ENCODE peak calls at places on chromosomes 5 and 9, in five cellular contexts. P is BJ, N is sigmoid colon, T is breast epithelium, L is lower lobe of right lung. V is an unnamed sample. For H3K27me3, the result is how much of the 10 kb centered on the place peaks cover.

GRCh38 chr5:133113331-133114061 is 61.7 kb downstream of the HSPA4 start:
- DNase-seq in P (no peak), L (no peak), N (no peak), T (peak), V (no peak)

GRCh38 chr5:180328296-180329137 is 24.6 kb downstream of the GFPT2 start:
- DNase-seq in N (peak), L (peak), T (peak), P (no peak), V (peak)

GRCh38 chr5:93572773-93573626 is 8.0 kb downstream of the NR2F1-AS1 start:
- DNase-seq in T (no peak), L (no peak), N (no peak), P (no peak), V (peak)

GRCh38 chr5:143094087-143094511 is 309.4 kb downstream of the NR3C1 start:
- DNase-seq in L (no peak), P (no peak), T (peak), N (no peak), V (no peak)

GRCh38 chr9:114193090-114193489 is 37.8 kb downstream of the COL27A1 start:
- DNase-seq in L (no peak), T (no peak), P (no peak), N (no peak), V (no peak)

GRCh38 chr9:100011062-100011681 is 87.6 kb downstream of the ERP44 start:
- DNase-seq in N (no peak), P (no peak), L (no peak), T (no peak), V (no peak)

GRCh38 chr9:28234899-28235277 is 661.6 kb upstream of the C9orf72 start:
- DNase-seq in T (peak), N (no peak), P (peak), L (no peak), V (no peak)

GRCh38 chr5:1781726-1782384 is 17.8 kb downstream of the MRPL36 start:
- DNase-seq in T (no peak), L (no peak), P (no peak), N (peak), V (no peak)

GRCh38 chr9:80025131-80025530 is 453.4 kb downstream of the TLE4 start:
- DNase-seq in L (no peak), P (no peak), T (no peak), N (no peak), V (no peak)

GRCh38 chr5:151709109-151709735 is 22.5 kb upstream of the SPARC start:
- DNase-seq in N (no peak), L (no peak), P (no peak), T (no peak), V (no peak)

GRCh38 chr5:107739661-107740060 is 68.9 kb upstream of the EFNA5 start:
- DNase-seq in N (no peak), L (no peak), T (no peak), P (no peak), V (no peak)

GRCh38 chr5:875931-876330 is 16.7 kb downstream of the BRD9 start:
- DNase-seq in P (no peak), L (no peak), N (no peak), T (no peak), V (no peak)

GRCh38 chr5:94901071-94901979 is 282.9 kb downstream of the SLF1 start:
- DNase-seq in T (no peak), P (peak), N (no peak), L (no peak), V (no peak)

GRCh38 chr5:119439140-119439625 is 13.1 kb upstream of the HSD17B4 start:
- DNase-seq in L (no peak), T (peak), P (no peak), N (no peak), V (peak)

GRCh38 chr9:137619240-137620090 is 660 bp downstream of the EHMT1 start:
- DNase-seq in L (peak), N (peak), P (no peak), T (no peak), V (peak)

GRCh38 chr5:40828690-40829661 is 6.0 kb downstream of the RPL37 start:
- DNase-seq in N (no peak), L (no peak), T (no peak), P (no peak), V (no peak)

GRCh38 chr9:13651969-13652663 is 372.6 kb upstream of the MPDZ start:
- DNase-seq in L (no peak), T (no peak), P (no peak), N (no peak), V (no peak)

GRCh38 chr5:127320032-127320945 is 29.7 kb downstream of the MEGF10 start:
- DNase-seq in P (no peak), T (no peak), N (no peak), L (no peak), V (no peak)

GRCh38 chr5:81760521-81760920 is 9.6 kb upstream of the SSBP2 start:
- DNase-seq in L (no peak), N (no peak), P (no peak), T (no peak), V (no peak)

GRCh38 chr5:136042665-136043121 is 13.9 kb downstream of the TGFBI start:
- DNase-seq in P (no peak), N (no peak), L (no peak), T (no peak), V (no peak)

GRCh38 chr9:34338664-34339063 is 9.3 kb downstream of the NUDT2 start:
- DNase-seq in T (no peak), N (peak), L (no peak), P (no peak), V (no peak)

GRCh38 chr5:89668821-89669220 is 740.7 kb downstream of the CETN3 start:
- DNase-seq in L (no peak), N (no peak), T (no peak), P (no peak), V (no peak)

GRCh38 chr5:7078901-7079300 is 317.0 kb upstream of the ADCY2 start:
- DNase-seq in N (no peak), P (no peak), T (no peak), L (no peak), V (no peak)

GRCh38 chr9:86043999-86044398 is 55.4 kb downstream of the GOLM1 start:
- DNase-seq in L (no peak), N (no peak), P (no peak), T (no peak), V (no peak)

GRCh38 chr5:13955896-13956295 is 11.4 kb upstream of the DNAH5 start:
- DNase-seq in T (no peak), L (no peak), P (no peak), N (no peak), V (no peak)

GRCh38 chr9:131593936-131594665 is 48.8 kb downstream of the PRRT1B start:
- DNase-seq in L (no peak), P (no peak), N (no peak), T (no peak), V (no peak)

GRCh38 chr5:100479079-100479688 is 56.0 kb upstream of the FAM174A start:
- DNase-seq in T (no peak), P (no peak), L (no peak), N (no peak), V (peak)

GRCh38 chr5:166716856-166717492 is 1574.5 kb upstream of the WWC1 start:
- DNase-seq in P (no peak), N (no peak), T (no peak), L (no peak), V (no peak)

GRCh38 chr9:106421772-106422171 is 441.2 kb upstream of the ZNF462 start:
- DNase-seq in N (no peak), T (no peak), L (no peak), P (no peak), V (no peak)

GRCh38 chr5:32790411-32790951 is 79.4 kb downstream of the NPR3 start:
- DNase-seq in T (no peak), N (no peak), P (peak), L (no peak), V (no peak)

GRCh38 chr5:132215329-132215728 is 12.3 kb downstream of the P4HA2 start:
- DNase-seq in L (peak), P (peak), N (peak), T (peak), V (peak)

GRCh38 chr5:158234323-158235158 is 375.6 kb upstream of the CLINT1 start:
- DNase-seq in P (no peak), T (no peak), L (no peak), N (no peak), V (no peak)

GRCh38 chr5:126615286-126615685 is 14.5 kb downstream of the PHAX start:
- DNase-seq in N (no peak), T (no peak), P (no peak), L (no peak), V (no peak)

GRCh38 chr5:35926389-35927051 is 11.9 kb downstream of the CAPSL start:
- DNase-seq in L (no peak), P (no peak), T (no peak), N (no peak), V (peak)

GRCh38 chr5:35921930-35922329 is 16.5 kb downstream of the CAPSL start:
- DNase-seq in P (no peak), N (no peak), T (no peak), L (no peak), V (no peak)

GRCh38 chr5:35922468-35922867 is 16.0 kb downstream of the CAPSL start:
- DNase-seq in T (no peak), L (no peak), N (no peak), P (no peak), V (no peak)

GRCh38 chr5:35924950-35925722 is 13.3 kb downstream of the CAPSL start:
- DNase-seq in L (peak), T (peak), N (peak), P (peak), V (peak)

GRCh38 chr5:35924122-35924949 is 14.1 kb downstream of the CAPSL start:
- DNase-seq in P (peak), N (no peak), T (no peak), L (no peak), V (no peak)
- H3K27me3 ChIP-seq in P (under half), N (under half), T (under half), L (under half), V (under half)

DNA sequence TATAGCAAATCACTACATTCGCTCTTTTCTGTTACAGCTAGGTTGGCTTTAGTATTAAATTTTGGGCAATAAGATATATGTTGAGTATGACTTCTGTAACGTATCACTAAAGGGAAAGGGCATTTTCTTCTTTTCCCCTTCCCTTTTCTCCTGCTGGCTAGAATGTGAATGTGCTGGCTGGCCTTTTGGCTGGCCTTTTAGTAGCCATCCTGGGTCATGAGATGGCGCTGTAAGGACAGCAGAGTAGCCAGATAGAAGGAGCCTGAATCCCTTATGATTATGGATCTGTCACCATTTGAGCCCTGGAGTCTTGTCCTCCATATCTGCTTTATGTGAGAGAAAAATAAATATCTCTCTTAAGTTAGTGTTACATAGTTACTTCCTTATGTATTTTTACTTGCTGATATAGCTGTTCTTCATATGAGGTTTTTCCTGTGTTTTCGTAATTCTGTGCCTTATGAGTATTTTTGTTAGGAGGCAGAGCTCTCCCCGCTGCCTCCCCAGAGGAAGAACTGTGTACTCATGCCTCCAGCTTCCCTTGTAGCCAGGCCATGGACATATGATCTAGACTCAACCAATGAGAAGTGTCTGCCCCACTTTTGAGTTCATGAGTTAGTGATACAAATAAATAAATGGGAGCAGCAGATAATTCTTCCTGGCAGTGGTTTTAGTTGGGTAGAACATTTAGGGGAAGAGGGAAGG is 65.9 kb downstream of the NDUFAF2 start:
- DNase-seq in T (no peak), L (no peak), N (no peak), P (no peak), V (no peak)
- TF ChIP-seq CTCF in T (no peak), L (no peak), N (no peak), P (peak), V (no peak)

GRCh38 chr5:44331471-44332079 is 57.6 kb downstream of the FGF10 start:
- DNase-seq in P (no peak), L (no peak), T (no peak), N (no peak), V (no peak)
- H3K4me3 ChIP-seq in P (no peak), L (no peak), T (no peak), N (no peak), V (no peak)

GRCh38 chr5:135025730-135026644 is 8.0 kb downstream of the PITX1 start:
- DNase-seq in L (peak), N (no peak), P (no peak), T (no peak), V (no peak)

GRCh38 chr5:135027699-135028615 is 6.1 kb downstream of the PITX1 start:
- DNase-seq in P (no peak), L (peak), T (no peak), N (no peak), V (no peak)

GRCh38 chr5:135027318-135027698 is 6.7 kb downstream of the PITX1 start:
- DNase-seq in T (no peak), P (no peak), N (no peak), L (peak), V (peak)

GRCh38 chr5:135026645-135027317 is 7.2 kb downstream of the PITX1 start:
- DNase-seq in T (no peak), P (no peak), N (no peak), L (peak), V (no peak)

GRCh38 chr5:135024956-135025729 is 8.9 kb downstream of the PITX1 start:
- DNase-seq in T (no peak), L (peak), P (no peak), N (no peak), V (peak)
- H3K27me3 ChIP-seq in T (under half), L (under half), P (under half), N (under half), V (under half)

DNA sequence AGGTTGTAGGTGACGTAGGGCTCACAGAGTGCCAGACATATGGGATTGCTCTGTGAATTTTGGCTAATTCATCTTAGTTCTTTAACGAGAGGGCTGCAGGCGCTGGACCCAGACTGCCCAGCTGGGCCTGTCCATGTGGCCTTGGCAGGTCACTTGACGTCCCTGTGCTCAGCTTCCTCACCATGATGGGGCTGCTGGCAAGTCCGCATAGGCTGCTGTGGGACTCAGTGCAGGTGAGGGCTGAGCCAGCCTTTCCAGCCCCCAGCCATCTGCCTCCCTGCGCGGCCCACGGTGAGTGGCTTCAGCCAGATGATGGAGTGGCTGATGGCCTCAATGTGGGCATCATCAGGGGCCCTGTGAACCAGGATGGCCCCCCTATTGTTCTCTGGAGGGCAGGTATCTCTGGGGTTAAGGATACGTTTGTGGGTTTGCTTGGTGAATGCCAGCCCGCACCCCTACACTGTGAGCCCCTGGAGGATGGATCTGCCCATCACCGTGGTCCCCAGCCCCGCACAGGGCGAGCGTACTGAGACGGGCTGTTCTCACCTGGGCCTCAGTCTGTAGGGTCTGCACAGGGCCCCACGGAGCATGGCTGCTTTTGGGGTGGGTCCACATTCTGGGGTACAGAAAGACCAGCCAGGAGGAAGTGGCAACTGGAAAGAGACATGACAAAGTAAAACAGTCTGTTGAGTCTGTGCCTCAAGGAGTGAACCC is 3.7 kb downstream of the CARD19 start:
- DNase-seq in P (no peak), T (no peak), N (peak), L (peak), V (no peak)
- TF ChIP-seq CTCF in P (no peak), T (no peak), N (no peak), L (no peak), V (no peak)

GRCh38 chr5:78269088-78269703 is 25.3 kb downstream of the AP3B1 start:
- DNase-seq in L (no peak), T (no peak), N (no peak), P (no peak), V (no peak)
- H3K4me3 ChIP-seq in L (no peak), T (no peak), N (no peak), P (no peak), V (no peak)

GRCh38 chr9:81969971-81970370 is 18.6 kb upstream of the SPATA31D1 start:
- DNase-seq in T (no peak), N (no peak), P (no peak), L (no peak), V (no peak)
- H3K27me3 ChIP-seq in T (under half), N (under half), P (under half), L (under half), V (under half)

DNA sequence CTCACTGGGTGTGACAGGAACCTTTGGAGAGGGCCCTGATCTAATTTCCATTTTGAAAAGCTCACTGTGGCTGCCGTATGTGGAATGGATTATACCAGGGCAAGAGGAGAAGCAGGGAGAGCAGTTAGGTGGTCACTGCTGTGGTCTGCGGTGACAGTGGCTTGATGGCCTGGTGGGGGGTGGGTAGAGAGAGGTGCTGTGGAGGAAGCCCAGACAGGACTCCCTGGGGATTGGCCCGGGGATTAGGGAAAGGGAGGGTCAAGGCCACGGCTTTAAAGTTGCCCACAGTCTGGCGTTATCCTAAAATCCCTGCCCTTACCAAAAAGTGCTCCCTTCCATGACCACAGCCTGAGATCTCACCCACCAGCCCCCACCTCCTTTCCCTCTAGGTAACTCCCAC is 4.7 kb downstream of the B4GALT7 start:
- DNase-seq in T (no peak), P (no peak), N (no peak), L (no peak), V (no peak)
- TF ChIP-seq CTCF in T (no peak), P (no peak), N (no peak), L (no peak), V (no peak)

GRCh38 chr9:134376386-134377142 is 50.3 kb downstream of the RXRA start:
- DNase-seq in T (no peak), P (no peak), L (no peak), N (no peak), V (peak)

GRCh38 chr9:134377143-134377484 is 50.9 kb downstream of the RXRA start:
- DNase-seq in P (no peak), T (no peak), N (no peak), L (no peak), V (no peak)

GRCh38 chr9:134375011-134375390 is 48.7 kb downstream of the RXRA start:
- DNase-seq in N (peak), P (no peak), L (peak), T (peak), V (peak)

GRCh38 chr9:134374301-134375010 is 48.2 kb downstream of the RXRA start:
- DNase-seq in N (peak), T (no peak), P (no peak), L (peak), V (peak)

GRCh38 chr9:134375430-134376385 is 49.5 kb downstream of the RXRA start:
- DNase-seq in T (peak), L (no peak), P (no peak), N (peak), V (no peak)
- H3K4me3 ChIP-seq in T (peak), L (peak), P (no peak), N (no peak), V (no peak)

GRCh38 chr5:170333161-170333909 is 35.8 kb upstream of the LCP2 start:
- DNase-seq in P (no peak), N (no peak), L (peak), T (peak), V (no peak)
- H3K27me3 ChIP-seq in P (under half), N (under half), L (under half), T (under half), V (under half)

V was measured in pancreas.